ENCODE peak calls at places on chromosomes 3 and 15, in eight cellular contexts. L, I, Q, J, Y, D, E and A are unnamed samples.

GRCh38 chr15:63698731-63699130 is 101.5 kb downstream of the FBXL22 start:
- DNase-seq in L (no peak), I (no peak), Q (no peak), J (no peak), Y (no peak), D (no peak), E (no peak), A (no peak)

GRCh38 chr15:100714034-100714748 is 111.8 kb downstream of the ASB7 start:
- DNase-seq in L (no peak), I (no peak), Q (no peak), J (no peak), Y (no peak), D (no peak), E (no peak), A (no peak)

GRCh38 chr3:50194903-50195500 is 3.6 kb downstream of the GNAT1 start:
- DNase-seq in L (no peak), I (no peak), Q (no peak), J (no peak), Y (no peak), D (no peak), E (no peak), A (no peak)

GRCh38 chr15:22884344-22884743 is 45.9 kb downstream of the NIPA2 start:
- DNase-seq in L (no peak), I (no peak), Q (no peak), J (no peak), Y (no peak), D (no peak), E (no peak), A (no peak)

GRCh38 chr15:94840794-94841587 is 609.6 kb downstream of the MCTP2 start:
- DNase-seq in L (no peak), I (no peak), Q (no peak), J (no peak), Y (no peak), D (peak; percentile 39), E (peak; percentile 2), A (peak; percentile 1)

GRCh38 chr3:169112153-169112892 is 551.2 kb downstream of the MECOM start:
- DNase-seq in L (no peak), I (no peak), Q (no peak), J (peak; percentile 81), Y (peak; percentile 93), D (peak; percentile 66), E (peak; percentile 89), A (no peak)

GRCh38 chr15:41577863-41578735 is 19.1 kb downstream of the TYRO3 start:
- DNase-seq in L (no peak), I (peak; percentile 74), Q (no peak), J (no peak), Y (no peak), D (no peak), E (no peak), A (no peak)

GRCh38 chr15:93235926-93236781 is 147.1 kb upstream of the RGMA start:
- DNase-seq in L (no peak), I (no peak), Q (no peak), J (no peak), Y (no peak), D (no peak), E (no peak), A (no peak)

GRCh38 chr15:42154576-42155355 is 1.7 kb downstream of the PLA2G4F start:
- DNase-seq in L (no peak), I (no peak), Q (no peak), J (no peak), Y (peak; percentile 82), D (no peak), E (no peak), A (no peak)

GRCh38 chr3:17183951-17184550 is 299.3 kb downstream of the PLCL2 start:
- DNase-seq in L (peak; percentile 16), I (no peak), Q (no peak), J (peak; percentile 65), Y (peak; percentile 57), D (peak; percentile 33), E (peak; percentile 43), A (no peak)